ENCODE peak calls at places on chromosomes 4 and X, in eight cellular contexts. One of them, this sample, is unnamed. For H3K9me3, the result is how much of the 10 kb centered on the place peaks cover.

GRCh38 chrX:64190136-64190740 is 15.3 kb downstream of the AMER1 start:
- DNase-seq in hepatocyte: no peak
- DNase-seq in neural progenitor cell: no peak
- DNase-seq in MM.1S: no peak
- DNase-seq in GM12878: no peak
- DNase-seq in HepG2: no peak
- DNase-seq in fibroblast of lung: no peak
- DNase-seq in HCT116: no peak
- DNase-seq in this sample: no peak

GRCh38 chrX:117511379-117511778 is 605.2 kb downstream of the KLHL13 start:
- DNase-seq in fibroblast of lung: no peak
- DNase-seq in HCT116: no peak
- DNase-seq in hepatocyte: no peak
- DNase-seq in HepG2: no peak
- DNase-seq in GM12878: no peak
- DNase-seq in MM.1S: no peak
- DNase-seq in neural progenitor cell: no peak
- DNase-seq in this sample: no peak

GRCh38 chr4:67035501-67035900 is 509.8 kb downstream of the CENPC start:
- DNase-seq in hepatocyte: no peak
- DNase-seq in GM12878: no peak
- DNase-seq in HepG2: peak
- DNase-seq in neural progenitor cell: no peak
- DNase-seq in HCT116: no peak
- DNase-seq in MM.1S: no peak
- DNase-seq in fibroblast of lung: peak
- DNase-seq in this sample: peak

GRCh38 chrX:14243823-14244222 is 214.1 kb upstream of the GEMIN8 start:
- DNase-seq in HepG2: no peak
- DNase-seq in fibroblast of lung: no peak
- DNase-seq in hepatocyte: no peak
- DNase-seq in GM12878: no peak
- DNase-seq in neural progenitor cell: peak
- DNase-seq in HCT116: no peak
- DNase-seq in MM.1S: no peak
- DNase-seq in this sample: no peak

GRCh38 chrX:48520455-48520854 is 1.2 kb upstream of the EBP start:
- DNase-seq in neural progenitor cell: no peak
- DNase-seq in GM12878: no peak
- DNase-seq in hepatocyte: no peak
- DNase-seq in HepG2: no peak
- DNase-seq in HCT116: no peak
- DNase-seq in fibroblast of lung: no peak
- DNase-seq in MM.1S: no peak
- DNase-seq in this sample: no peak

GRCh38 chrX:131827935-131828334 is 195.2 kb upstream of the STK26 start:
- DNase-seq in neural progenitor cell: peak
- DNase-seq in hepatocyte: no peak
- DNase-seq in HepG2: no peak
- DNase-seq in fibroblast of lung: no peak
- DNase-seq in MM.1S: peak
- DNase-seq in GM12878: peak
- DNase-seq in HCT116: no peak
- DNase-seq in this sample: peak

GRCh38 chr4:173735585-173735984 is 205.6 kb upstream of the HAND2 start:
- DNase-seq in fibroblast of lung: no peak
- DNase-seq in MM.1S: no peak
- DNase-seq in hepatocyte: no peak
- DNase-seq in neural progenitor cell: no peak
- DNase-seq in HCT116: no peak
- DNase-seq in GM12878: no peak
- DNase-seq in HepG2: no peak
- DNase-seq in this sample: no peak

GRCh38 chr4:146059153-146059552 is 116.4 kb upstream of the LSM6 start:
- DNase-seq in fibroblast of lung: no peak
- DNase-seq in MM.1S: no peak
- DNase-seq in HepG2: no peak
- DNase-seq in GM12878: peak
- DNase-seq in hepatocyte: no peak
- DNase-seq in neural progenitor cell: no peak
- DNase-seq in HCT116: no peak
- DNase-seq in this sample: no peak

GRCh38 chr4:120773641-120774040 is 148.9 kb downstream of the PRDM5 start:
- DNase-seq in hepatocyte: no peak
- DNase-seq in HCT116: no peak
- DNase-seq in HepG2: no peak
- DNase-seq in neural progenitor cell: no peak
- DNase-seq in GM12878: no peak
- DNase-seq in fibroblast of lung: no peak
- DNase-seq in MM.1S: peak
- DNase-seq in this sample: no peak

GRCh38 chrX:72366746-72367145 is 61.0 kb upstream of the CITED1 start:
- DNase-seq in hepatocyte: no peak
- DNase-seq in HCT116: no peak
- DNase-seq in neural progenitor cell: no peak
- DNase-seq in GM12878: no peak
- DNase-seq in fibroblast of lung: no peak
- DNase-seq in MM.1S: no peak
- DNase-seq in HepG2: no peak
- DNase-seq in this sample: no peak

GRCh38 chrX:38939067-38939466 is 137.8 kb downstream of the MID1IP1 start:
- DNase-seq in hepatocyte: no peak
- DNase-seq in HCT116: no peak
- DNase-seq in fibroblast of lung: peak
- DNase-seq in MM.1S: no peak
- DNase-seq in HepG2: no peak
- DNase-seq in GM12878: no peak
- DNase-seq in neural progenitor cell: no peak
- DNase-seq in this sample: no peak

GRCh38 chr4:8740666-8741395 is 130.8 kb downstream of the HMX1 start:
- DNase-seq in MM.1S: no peak
- DNase-seq in hepatocyte: no peak
- DNase-seq in fibroblast of lung: no peak
- DNase-seq in HCT116: no peak
- DNase-seq in HepG2: no peak
- DNase-seq in neural progenitor cell: no peak
- DNase-seq in GM12878: no peak
- DNase-seq in this sample: no peak

GRCh38 chr4:8737601-8738279 is 133.9 kb downstream of the HMX1 start:
- DNase-seq in HepG2: no peak
- DNase-seq in HCT116: no peak
- DNase-seq in GM12878: no peak
- DNase-seq in neural progenitor cell: no peak
- DNase-seq in MM.1S: no peak
- DNase-seq in hepatocyte: no peak
- DNase-seq in fibroblast of lung: no peak
- DNase-seq in this sample: no peak

GRCh38 chr4:8739820-8740665 is 131.6 kb downstream of the HMX1 start:
- DNase-seq in hepatocyte: no peak
- DNase-seq in HCT116: no peak
- DNase-seq in GM12878: no peak
- DNase-seq in neural progenitor cell: no peak
- DNase-seq in MM.1S: no peak
- DNase-seq in HepG2: no peak
- DNase-seq in fibroblast of lung: no peak
- DNase-seq in this sample: no peak

GRCh38 chr4:8738471-8738931 is 133.1 kb downstream of the HMX1 start:
- DNase-seq in HCT116: no peak
- DNase-seq in neural progenitor cell: no peak
- DNase-seq in MM.1S: no peak
- DNase-seq in GM12878: no peak
- DNase-seq in fibroblast of lung: no peak
- DNase-seq in HepG2: no peak
- DNase-seq in hepatocyte: no peak
- DNase-seq in this sample: no peak

DNA sequence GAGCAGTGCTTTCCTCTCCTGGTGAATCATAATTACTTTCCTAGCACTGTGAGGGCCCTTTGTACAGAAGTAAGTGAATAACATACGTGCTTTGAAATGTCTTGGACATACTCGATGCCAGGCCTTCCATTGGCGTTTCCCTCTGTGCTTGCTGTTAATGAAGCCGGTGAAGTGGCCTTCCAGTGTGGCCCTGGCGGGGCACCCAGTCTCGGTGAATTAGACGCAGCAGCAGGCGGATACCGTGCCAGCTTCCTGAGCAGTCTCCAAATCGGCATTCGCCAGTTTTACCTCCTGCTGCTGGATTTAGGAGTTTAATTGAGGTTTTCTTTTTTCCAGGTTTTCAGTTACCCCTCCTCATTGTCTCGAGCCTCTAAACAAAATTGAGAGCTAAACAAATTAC is 132.3 kb downstream of the HMX1 start:
- DNase-seq in fibroblast of lung: no peak
- DNase-seq in MM.1S: no peak
- DNase-seq in neural progenitor cell: no peak
- DNase-seq in HCT116: no peak
- DNase-seq in hepatocyte: no peak
- DNase-seq in GM12878: no peak
- DNase-seq in HepG2: no peak
- DNase-seq in this sample: no peak
- H3K9me3 ChIP-seq in fibroblast of lung: under half
- H3K9me3 ChIP-seq in MM.1S: under half
- H3K9me3 ChIP-seq in neural progenitor cell: under half
- H3K9me3 ChIP-seq in HCT116: under half
- H3K9me3 ChIP-seq in hepatocyte: under half
- H3K9me3 ChIP-seq in GM12878: under half
- H3K9me3 ChIP-seq in HepG2: under half
- H3K9me3 ChIP-seq in this sample: under half

GRCh38 chr4:13542577-13543042 is 1.7 kb downstream of the NKX3-2 start:
- DNase-seq in HepG2: no peak
- DNase-seq in GM12878: no peak
- DNase-seq in MM.1S: peak
- DNase-seq in fibroblast of lung: no peak
- DNase-seq in HCT116: no peak
- DNase-seq in hepatocyte: no peak
- DNase-seq in neural progenitor cell: no peak
- DNase-seq in this sample: no peak

GRCh38 chr4:13544556-13545393 is 467 bp upstream of the NKX3-2 start:
- DNase-seq in MM.1S: no peak
- DNase-seq in GM12878: no peak
- DNase-seq in HepG2: peak
- DNase-seq in hepatocyte: peak
- DNase-seq in neural progenitor cell: peak
- DNase-seq in HCT116: peak
- DNase-seq in fibroblast of lung: peak
- DNase-seq in this sample: peak

GRCh38 chr4:13545394-13545808 is 1.1 kb upstream of the NKX3-2 start:
- DNase-seq in MM.1S: no peak
- DNase-seq in neural progenitor cell: no peak
- DNase-seq in fibroblast of lung: no peak
- DNase-seq in HCT116: no peak
- DNase-seq in GM12878: no peak
- DNase-seq in hepatocyte: no peak
- DNase-seq in HepG2: no peak
- DNase-seq in this sample: no peak

GRCh38 chr4:13543091-13543581 is 1.2 kb downstream of the NKX3-2 start:
- DNase-seq in HCT116: no peak
- DNase-seq in fibroblast of lung: no peak
- DNase-seq in MM.1S: peak
- DNase-seq in neural progenitor cell: no peak
- DNase-seq in GM12878: no peak
- DNase-seq in HepG2: no peak
- DNase-seq in hepatocyte: no peak
- DNase-seq in this sample: no peak

GRCh38 chr4:13543648-13544555 is at the start of gene NKX3-2:
- DNase-seq in HCT116: no peak
- DNase-seq in neural progenitor cell: peak
- DNase-seq in hepatocyte: peak
- DNase-seq in MM.1S: no peak
- DNase-seq in GM12878: no peak
- DNase-seq in fibroblast of lung: peak
- DNase-seq in HepG2: no peak
- DNase-seq in this sample: peak
- TF ChIP-seq EZH2 in HCT116: no peak
- TF ChIP-seq EZH2 in neural progenitor cell: peak
- TF ChIP-seq EZH2 in hepatocyte: peak
- TF ChIP-seq EZH2 in MM.1S: no peak
- TF ChIP-seq EZH2 in GM12878: no peak
- TF ChIP-seq EZH2 in fibroblast of lung: peak
- TF ChIP-seq EZH2 in HepG2: no peak
- TF ChIP-seq EZH2 in this sample: no peak

DNA sequence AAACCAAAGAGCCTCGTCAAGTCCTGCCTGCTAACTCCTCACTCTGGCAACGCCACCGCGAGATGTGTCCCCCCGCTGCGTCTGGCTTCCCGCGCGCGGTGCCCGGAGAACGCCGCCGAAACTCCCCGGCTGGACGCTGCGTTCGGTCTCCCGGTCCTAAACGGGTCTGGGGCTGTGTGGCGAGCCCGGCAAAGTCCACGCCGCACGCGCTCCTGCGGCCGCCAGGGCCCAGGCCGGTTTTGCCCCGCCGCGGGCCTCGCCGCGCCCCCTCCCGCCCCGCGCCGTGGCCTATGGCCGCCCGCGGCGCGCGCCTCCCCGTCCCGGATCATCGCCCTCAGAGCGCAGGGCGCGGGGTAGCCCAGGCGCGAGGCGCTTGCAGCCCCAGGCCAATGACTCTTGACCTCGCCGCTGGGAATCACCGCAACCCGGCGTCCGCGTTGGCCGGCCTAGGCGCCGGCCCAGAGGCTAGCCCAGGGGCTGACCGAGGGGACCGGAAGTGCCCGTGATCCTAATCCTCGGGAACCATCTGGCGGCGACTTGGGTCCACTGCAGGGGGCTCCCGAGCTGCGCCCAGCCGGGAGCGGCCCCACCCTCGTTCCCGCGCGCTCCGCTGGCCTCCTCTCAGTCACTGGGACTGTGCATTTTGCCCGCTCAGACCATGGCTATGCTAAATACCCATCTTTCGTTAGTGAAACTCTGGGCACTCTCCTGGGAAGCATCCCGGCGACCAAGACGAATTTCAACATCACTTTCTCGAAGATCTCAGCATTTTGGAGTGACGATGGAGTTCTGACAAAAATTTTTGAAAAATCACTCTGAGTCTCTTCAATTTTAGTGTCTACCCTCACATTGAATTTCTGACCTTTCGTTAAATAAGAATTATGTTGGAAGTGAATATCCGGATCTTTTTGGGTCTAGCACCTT is at the start of gene AADAT:
- DNase-seq in HCT116: peak
- DNase-seq in neural progenitor cell: peak
- DNase-seq in GM12878: no peak
- DNase-seq in hepatocyte: peak
- DNase-seq in MM.1S: peak
- DNase-seq in fibroblast of lung: peak
- DNase-seq in HepG2: peak
- DNase-seq in this sample: peak
- TF ChIP-seq CTCF in HCT116: peak
- TF ChIP-seq CTCF in neural progenitor cell: peak
- TF ChIP-seq CTCF in GM12878: peak
- TF ChIP-seq CTCF in hepatocyte: peak
- TF ChIP-seq CTCF in MM.1S: peak
- TF ChIP-seq CTCF in fibroblast of lung: peak
- TF ChIP-seq CTCF in HepG2: peak
- TF ChIP-seq CTCF in this sample: peak

DNA sequence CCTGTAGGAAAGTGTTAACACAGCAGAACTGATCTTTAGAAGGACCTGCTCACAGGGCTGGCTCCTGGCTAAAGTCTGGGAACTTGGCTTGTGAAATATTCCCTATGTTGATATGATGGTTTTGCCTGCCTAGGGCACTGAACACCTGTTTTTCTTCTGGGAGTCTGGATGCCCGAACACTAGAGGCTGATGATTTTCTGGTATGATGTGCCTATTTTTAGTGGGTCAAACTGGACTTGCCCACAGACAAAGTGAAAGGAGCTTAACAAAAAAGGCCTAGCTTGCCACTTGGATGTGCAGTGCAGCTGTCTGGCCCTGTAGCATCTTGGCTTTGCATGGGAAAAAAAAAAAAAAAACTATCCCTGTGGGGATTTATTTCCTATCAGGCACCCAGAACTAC is 39.1 kb downstream of the ZNF674 start:
- DNase-seq in HCT116: no peak
- DNase-seq in HepG2: no peak
- DNase-seq in GM12878: no peak
- DNase-seq in neural progenitor cell: no peak
- DNase-seq in fibroblast of lung: no peak
- DNase-seq in MM.1S: no peak
- DNase-seq in hepatocyte: no peak
- DNase-seq in this sample: no peak
- H3K9me3 ChIP-seq in HCT116: under half
- H3K9me3 ChIP-seq in HepG2: under half
- H3K9me3 ChIP-seq in GM12878: under half
- H3K9me3 ChIP-seq in neural progenitor cell: under half
- H3K9me3 ChIP-seq in fibroblast of lung: under half
- H3K9me3 ChIP-seq in MM.1S: under half
- H3K9me3 ChIP-seq in hepatocyte: under half
- H3K9me3 ChIP-seq in this sample: under half

This sample was measured in PC-3.